ENCODE peak calls at places on chromosome 13, in nine cellular contexts. J is left lung, Q is upper lobe of right lung, M is cardiac fibroblast, U is heart right ventricle, V is uterus, A is suprapubic skin, Z is astrocyte of the cerebellum, W is spleen. B is an unnamed sample.

GRCh38 chr13:38686635-38687245 is at the start of gene FREM2:
- DNase-seq in Q (peak), M (no peak), U (no peak), W (no peak), A (no peak), Z (peak), J (peak), V (peak), B (no peak)

GRCh38 chr13:101205408-101205807 is 210.9 kb downstream of the NALCN start:
- DNase-seq in M (no peak), V (no peak), Z (no peak), J (no peak), W (no peak), U (no peak), A (no peak), Q (no peak), B (no peak)

GRCh38 chr13:72648513-72649065 is 78.8 kb downstream of the MZT1 start:
- DNase-seq in J (no peak), Q (no peak), V (no peak), A (no peak), W (no peak), Z (no peak), M (no peak), U (no peak), B (no peak)

GRCh38 chr13:41352935-41353801 is 42.1 kb downstream of the NAA16 start:
- DNase-seq in A (no peak), W (no peak), Q (no peak), Z (peak), V (no peak), J (no peak), U (no peak), M (peak), B (peak)

GRCh38 chr13:20544186-20544914 is 18.7 kb upstream of the CRYL1 start:
- DNase-seq in Q (no peak), M (no peak), W (no peak), U (no peak), Z (no peak), A (no peak), V (no peak), J (no peak), B (no peak)

GRCh38 chr13:20131057-20131832 is 29.6 kb downstream of the GJA3 start:
- DNase-seq in Z (no peak), W (no peak), J (no peak), M (no peak), A (peak), U (no peak), V (no peak), Q (peak), B (no peak)

GRCh38 chr13:29402168-29402621 is 193.3 kb downstream of the SLC7A1 start:
- DNase-seq in M (peak), A (no peak), U (no peak), W (no peak), V (peak), J (no peak), Q (no peak), Z (no peak), B (peak)

GRCh38 chr13:23510979-23511735 is 59.1 kb upstream of the TNFRSF19 start:
- DNase-seq in Z (no peak), J (no peak), M (peak), A (no peak), V (no peak), U (no peak), Q (no peak), W (no peak), B (peak)

GRCh38 chr13:65095697-65096096 is 2134.4 kb downstream of the PCDH9 start:
- DNase-seq in V (no peak), U (no peak), M (no peak), Z (no peak), J (no peak), A (no peak), W (no peak), Q (no peak), B (no peak)

GRCh38 chr13:72556945-72557344 is 170.5 kb downstream of the MZT1 start:
- DNase-seq in Z (no peak), A (no peak), W (no peak), J (no peak), V (no peak), U (no peak), Q (no peak), M (no peak), B (no peak)

GRCh38 chr13:93029536-93029935 is 197.1 kb upstream of the GPC6 start:
- DNase-seq in J (no peak), A (no peak), W (no peak), Q (no peak), M (peak), U (no peak), Z (no peak), V (no peak), B (peak)

GRCh38 chr13:87798536-87798935 is 127.4 kb downstream of the SLITRK5 start:
- DNase-seq in V (no peak), A (no peak), Q (no peak), J (no peak), W (no peak), Z (no peak), U (no peak), M (no peak), B (no peak)

GRCh38 chr13:87788363-87788762 is 117.2 kb downstream of the SLITRK5 start:
- DNase-seq in Q (no peak), U (no peak), W (no peak), Z (no peak), J (no peak), A (no peak), M (no peak), V (no peak), B (no peak)

DNA sequence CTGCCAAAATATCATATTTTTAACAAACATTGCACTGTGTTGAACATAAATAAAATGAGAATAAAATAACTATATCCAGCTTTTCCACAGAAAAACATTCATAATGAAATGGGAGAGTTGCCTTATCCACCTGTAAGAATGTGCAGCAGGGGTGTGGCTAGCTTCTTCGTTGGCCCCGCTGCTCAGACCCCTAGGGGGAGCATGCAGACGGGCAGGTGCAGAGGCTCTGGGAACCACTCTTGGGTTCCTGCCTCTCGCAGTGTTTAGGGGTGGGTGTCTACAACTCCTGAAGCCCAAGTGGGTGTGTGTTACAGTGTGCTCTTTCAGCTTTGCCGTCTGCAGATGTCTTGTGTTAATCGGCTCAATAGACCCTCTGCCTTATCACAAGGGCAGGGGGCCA is 121.7 kb downstream of the SLITRK5 start:
- DNase-seq in U (no peak), W (no peak), A (no peak), Z (no peak), Q (no peak), M (no peak), V (no peak), J (peak), B (no peak)
- TF ChIP-seq CTCF in U (no peak), W (no peak), A (no peak), Z (no peak), Q (no peak), M (no peak), V (no peak), J (no peak), B (no peak)

GRCh38 chr13:114226088-114226487 is 8.6 kb upstream of the CDC16 start:
- DNase-seq in J (no peak), U (no peak), A (no peak), Q (no peak), V (no peak), W (no peak), M (no peak), Z (no peak), B (no peak)

GRCh38 chr13:114226699-114227323 is 7.9 kb upstream of the CDC16 start:
- DNase-seq in J (peak), V (peak), Z (peak), U (peak), M (peak), Q (peak), W (peak), A (peak), B (peak)

GRCh38 chr13:114227528-114227927 is 7.2 kb upstream of the CDC16 start:
- DNase-seq in Z (no peak), Q (no peak), A (no peak), J (no peak), U (no peak), M (no peak), V (no peak), W (no peak), B (no peak)

GRCh38 chr13:114224201-114224600 is 10.5 kb upstream of the CDC16 start:
- DNase-seq in Z (no peak), M (no peak), J (no peak), Q (no peak), V (no peak), U (no peak), W (no peak), A (no peak), B (no peak)

GRCh38 chr13:114225610-114226009 is 9.1 kb upstream of the CDC16 start:
- DNase-seq in A (no peak), Z (no peak), Q (no peak), V (no peak), M (no peak), U (no peak), J (no peak), W (no peak), B (no peak)
- H3K4me3 ChIP-seq in A (no peak), Z (no peak), Q (no peak), V (no peak), M (no peak), U (no peak), J (no peak), W (no peak), B (no peak)

DNA sequence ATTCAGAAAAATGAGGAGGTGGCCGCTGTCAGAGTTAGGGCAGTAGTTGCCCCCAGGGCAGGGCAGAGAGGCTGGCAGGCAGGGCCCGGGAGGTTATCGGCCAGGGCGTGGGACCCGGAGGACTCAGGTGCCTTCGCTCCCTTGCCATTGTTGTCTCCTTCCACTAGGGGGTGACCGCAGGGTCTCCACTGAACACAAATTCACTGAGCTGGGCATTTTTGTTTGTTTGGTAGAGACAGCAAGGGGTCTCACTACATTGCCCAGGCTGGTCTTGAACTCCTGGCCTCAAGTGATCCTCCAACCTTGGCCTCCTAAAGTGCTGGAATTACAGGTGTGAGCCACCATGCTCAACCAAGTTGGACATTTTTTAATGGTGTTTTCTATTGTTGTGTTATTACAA is 25.1 kb downstream of the CARS2 start:
- DNase-seq in Q (no peak), W (peak), Z (no peak), V (no peak), M (peak), J (no peak), A (no peak), U (no peak), B (peak)
- TF ChIP-seq CTCF in Q (peak), W (no peak), Z (peak), V (no peak), M (peak), J (no peak), A (no peak), U (peak), B (peak)

GRCh38 chr13:24746618-24747247 is 17.2 kb upstream of the RNF17 start:
- DNase-seq in J (no peak), V (no peak), Z (no peak), W (no peak), U (no peak), Q (no peak), M (no peak), A (no peak), B (no peak)
- H3K4me3 ChIP-seq in J (peak), V (no peak), Z (peak), W (peak), U (peak), Q (peak), M (peak), A (peak), B (no peak)

DNA sequence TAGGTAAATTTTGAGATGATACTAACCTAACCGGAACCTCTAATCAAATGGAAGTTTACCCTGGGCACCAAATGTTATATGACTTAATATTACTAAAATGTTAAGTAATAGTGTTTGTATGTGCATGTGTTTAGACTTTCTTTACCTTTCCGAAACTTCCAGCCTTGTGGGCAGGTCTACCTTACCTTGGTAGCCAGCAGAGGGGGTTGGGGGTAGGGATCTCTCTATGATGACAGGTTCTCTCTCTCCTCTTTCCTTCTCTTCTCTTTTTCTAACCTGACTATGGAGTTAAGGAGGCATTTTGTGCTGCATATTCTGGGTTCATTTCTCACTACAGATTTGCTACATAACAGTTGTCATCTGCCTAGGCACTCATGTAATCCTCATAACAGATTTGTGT is 6.8 kb upstream of the FRY start:
- DNase-seq in W (no peak), Z (no peak), Q (no peak), J (no peak), U (no peak), V (no peak), A (no peak), M (no peak), B (no peak)
- TF ChIP-seq CTCF in W (no peak), Z (no peak), Q (no peak), J (no peak), U (no peak), V (no peak), A (no peak), M (no peak), B (no peak)

GRCh38 chr13:52665325-52665724 is 12.7 kb downstream of the SUGT1 start:
- DNase-seq in M (peak), V (no peak), Q (no peak), A (no peak), U (no peak), J (no peak), W (no peak), Z (peak), B (peak)
- H3K4me3 ChIP-seq in M (no peak), V (no peak), Q (no peak), A (no peak), U (no peak), J (no peak), W (no peak), Z (no peak), B (no peak)

GRCh38 chr13:81379183-81379582 is 1038.3 kb upstream of the SPRY2 start:
- DNase-seq in M (no peak), Q (no peak), J (no peak), U (no peak), A (no peak), Z (no peak), V (no peak), W (no peak), B (no peak)
- TF ChIP-seq CTCF in M (no peak), Q (no peak), J (no peak), U (no peak), A (no peak), Z (no peak), V (no peak), W (no peak), B (no peak)

B was measured in fibroblast of mammary gland.